ENCODE peak calls at places on chromosomes 5 and 9, in four cellular contexts. Z is cardiac fibroblast, L is GM20000, N is omental fat pad. J is an unnamed sample.

GRCh38 chr9:126591083-126591482 is 22.6 kb upstream of the LMX1B start:
- DNase-seq in L (no peak), Z (no peak), N (no peak), J (no peak)

GRCh38 chr5:124754206-124754927 is 7.9 kb upstream of the ZNF608 start:
- DNase-seq in L (no peak), N (no peak), Z (no peak), J (no peak)

GRCh38 chr5:63931841-63932240 is 30.4 kb downstream of the HTR1A start:
- DNase-seq in L (no peak), Z (no peak), N (no peak), J (no peak)

GRCh38 chr5:89105836-89106235 is 222.9 kb upstream of the MEF2C start:
- DNase-seq in N (no peak), L (no peak), Z (no peak), J (no peak)

GRCh38 chr5:139658501-139658927 is 10.4 kb downstream of the CXXC5 start:
- DNase-seq in L (no peak), Z (peak), N (no peak), J (no peak)

GRCh38 chr9:108535526-108535925 is 320.3 kb downstream of the ACTL7B start:
- DNase-seq in Z (no peak), N (no peak), L (peak), J (no peak)

GRCh38 chr9:21848615-21849014 is 46.2 kb downstream of the MTAP start:
- DNase-seq in Z (no peak), N (no peak), L (no peak), J (no peak)

GRCh38 chr5:159240301-159240870 is 22.7 kb upstream of the UBLCP1 start:
- DNase-seq in N (no peak), L (no peak), Z (no peak), J (no peak)

GRCh38 chr9:128785427-128785826 is 1.6 kb upstream of the TBC1D13 start:
- DNase-seq in Z (no peak), L (no peak), N (no peak), J (no peak)

GRCh38 chr9:113808391-113809191 is 67.5 kb upstream of the ZNF618 start:
- DNase-seq in L (no peak), Z (peak), N (no peak), J (peak)

GRCh38 chr5:97854871-97855762 is 672.1 kb upstream of the RIOK2 start:
- DNase-seq in N (no peak), Z (peak), L (no peak), J (no peak)

GRCh38 chr9:109805054-109805453 is 25.1 kb downstream of the PALM2AKAP2 start:
- DNase-seq in N (no peak), L (no peak), Z (no peak), J (no peak)

GRCh38 chr5:66742083-66742895 is 146.1 kb downstream of the MAST4 start:
- DNase-seq in N (no peak), L (no peak), Z (peak), J (no peak)

GRCh38 chr5:95940758-95941682 is 20.6 kb downstream of the ELL2 start:
- DNase-seq in L (no peak), Z (peak), N (no peak), J (no peak)

GRCh38 chr5:92144824-92145223 is 761.7 kb upstream of the ARRDC3 start:
- DNase-seq in N (no peak), Z (no peak), L (no peak), J (no peak)

GRCh38 chr5:132372122-132372521 is 2.6 kb downstream of the SLC22A5 start:
- DNase-seq in Z (no peak), N (no peak), L (no peak), J (no peak)

GRCh38 chr5:106584268-106584667 is 1086.5 kb downstream of the EFNA5 start:
- DNase-seq in Z (peak), L (no peak), N (no peak), J (no peak)

GRCh38 chr9:116151966-116152381 is 1.6 kb upstream of the PAPPA start:
- DNase-seq in Z (peak), N (no peak), L (no peak), J (no peak)

GRCh38 chr5:20446121-20446520 is 458.1 kb upstream of the CDH18 start:
- DNase-seq in Z (no peak), L (no peak), N (no peak), J (no peak)

GRCh38 chr9:94920439-94920951 is 194.0 kb downstream of the AOPEP start:
- DNase-seq in Z (peak), N (no peak), L (no peak), J (peak)

DNA sequence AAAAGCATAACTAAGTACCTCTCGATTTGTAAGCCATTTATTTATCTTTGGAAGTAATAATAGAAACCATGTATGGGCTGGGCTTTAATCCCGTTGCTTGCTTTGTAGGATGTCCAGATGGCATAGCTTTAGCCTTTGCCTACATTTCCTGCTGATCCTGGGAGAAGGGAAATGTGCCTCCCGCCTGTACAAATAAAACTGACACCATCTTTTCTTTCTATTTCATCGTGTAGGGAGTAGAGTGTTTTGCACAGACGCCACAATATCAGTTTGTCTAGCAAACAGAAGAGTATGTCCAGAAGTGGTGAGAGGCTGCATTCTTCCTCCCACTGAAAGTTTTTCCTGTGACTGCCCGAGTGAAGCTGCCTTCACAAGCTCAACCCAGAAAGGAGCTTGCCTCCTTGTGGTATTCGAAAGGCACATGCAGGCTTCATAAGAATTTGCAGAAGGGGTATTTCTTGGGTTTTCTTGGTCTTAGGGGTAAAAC is 24.7 kb upstream of the TJP2 start:
- DNase-seq in Z (peak), L (no peak), N (no peak), J (peak)
- TF ChIP-seq CTCF in Z (peak), L (no peak), N (no peak), J (peak)

DNA sequence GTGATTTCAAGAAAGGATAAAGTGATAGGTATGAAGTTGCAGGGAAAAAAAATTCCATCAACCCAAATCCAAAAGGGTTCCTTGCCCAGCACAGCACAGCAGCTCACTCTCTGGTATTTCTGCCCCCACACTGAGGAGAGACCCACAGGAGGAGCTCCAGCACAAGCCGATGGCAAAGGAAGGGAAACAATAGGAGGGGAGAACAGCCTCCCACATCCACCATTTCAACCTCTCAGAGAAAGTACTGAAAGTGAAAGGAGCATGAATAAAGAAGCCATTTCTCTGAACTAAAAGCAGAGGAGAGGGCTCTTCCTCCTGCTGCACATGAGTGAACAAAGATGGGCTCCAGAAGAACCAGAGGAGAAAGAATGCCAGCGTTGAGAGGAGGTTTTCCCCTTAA is 54.9 kb upstream of the ZSWIM6 start:
- DNase-seq in Z (peak), L (peak), N (no peak), J (peak)
- TF ChIP-seq CTCF in Z (peak), L (no peak), N (no peak), J (peak)

DNA sequence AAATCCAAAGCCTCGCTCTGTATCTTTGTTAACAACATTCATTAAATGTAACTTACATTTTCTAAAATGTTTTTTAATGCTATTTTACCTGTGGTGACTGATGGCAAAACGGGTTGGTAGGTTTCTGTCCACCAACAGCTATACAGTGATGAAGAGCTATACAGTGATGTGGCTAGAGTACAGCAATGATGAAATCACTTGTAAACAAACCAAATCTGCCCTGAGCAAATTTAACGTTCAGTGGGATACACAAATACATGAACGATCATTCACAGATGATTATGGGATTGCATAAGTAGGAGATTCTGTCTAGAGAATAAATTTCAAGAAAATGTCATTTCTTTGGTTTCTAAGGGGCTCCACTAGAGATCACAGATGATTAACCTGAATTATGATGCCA is 132.7 kb downstream of the MPDZ start:
- DNase-seq in Z (no peak), N (no peak), L (no peak), J (no peak)
- TF ChIP-seq CTCF in Z (no peak), N (no peak), L (no peak), J (no peak)

GRCh38 chr9:84667571-84668203 is 1.8 kb upstream of the NTRK2 start:
- DNase-seq in L (peak), N (no peak), Z (peak), J (no peak)
- TF ChIP-seq CTCF in L (peak), N (no peak), Z (peak), J (peak)

GRCh38 chr5:73215525-73215890 is 42.5 kb downstream of the TMEM174 start:
- DNase-seq in N (no peak), L (no peak), Z (no peak), J (no peak)

GRCh38 chr5:73214921-73215490 is 42.0 kb downstream of the TMEM174 start:
- DNase-seq in L (no peak), Z (no peak), N (no peak), J (no peak)

GRCh38 chr5:73215891-73216610 is 43.1 kb downstream of the TMEM174 start:
- DNase-seq in N (no peak), Z (peak), L (peak), J (peak)

GRCh38 chr5:73222173-73222572 is 49.2 kb downstream of the TMEM174 start:
- DNase-seq in L (no peak), Z (no peak), N (no peak), J (no peak)

DNA sequence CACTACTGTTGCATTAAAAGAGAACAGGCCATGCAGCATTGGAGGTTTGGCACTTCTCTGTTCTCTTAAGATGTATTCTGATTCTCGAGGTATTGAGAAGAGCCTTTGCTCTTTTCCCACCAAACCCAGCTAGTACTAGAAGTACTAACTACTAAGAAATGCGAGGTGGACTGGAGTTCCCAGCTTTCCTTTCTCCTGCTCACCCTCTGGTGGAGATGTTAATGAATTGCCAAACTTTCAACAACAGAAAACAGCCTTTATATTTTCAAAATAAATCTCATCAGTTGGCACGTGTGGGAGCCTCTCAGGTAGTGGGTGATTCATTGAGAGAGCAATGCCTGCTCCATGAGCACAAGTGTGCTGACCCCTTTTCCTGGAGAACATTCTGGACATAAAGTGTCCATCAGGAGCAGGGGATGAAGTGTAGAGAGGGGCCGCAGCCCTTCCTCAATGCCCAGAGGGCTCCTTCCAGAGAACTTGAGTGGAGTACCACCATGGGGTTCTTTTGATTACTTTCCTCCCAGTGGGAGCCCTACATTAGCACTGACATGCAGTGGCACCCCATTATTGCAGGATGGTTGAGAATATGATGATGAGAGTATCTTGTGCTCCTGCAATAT is 45.7 kb downstream of the TMEM174 start:
- DNase-seq in Z (peak), L (no peak), N (no peak), J (no peak)
- TF ChIP-seq CTCF in Z (peak), L (no peak), N (no peak), J (peak)

DNA sequence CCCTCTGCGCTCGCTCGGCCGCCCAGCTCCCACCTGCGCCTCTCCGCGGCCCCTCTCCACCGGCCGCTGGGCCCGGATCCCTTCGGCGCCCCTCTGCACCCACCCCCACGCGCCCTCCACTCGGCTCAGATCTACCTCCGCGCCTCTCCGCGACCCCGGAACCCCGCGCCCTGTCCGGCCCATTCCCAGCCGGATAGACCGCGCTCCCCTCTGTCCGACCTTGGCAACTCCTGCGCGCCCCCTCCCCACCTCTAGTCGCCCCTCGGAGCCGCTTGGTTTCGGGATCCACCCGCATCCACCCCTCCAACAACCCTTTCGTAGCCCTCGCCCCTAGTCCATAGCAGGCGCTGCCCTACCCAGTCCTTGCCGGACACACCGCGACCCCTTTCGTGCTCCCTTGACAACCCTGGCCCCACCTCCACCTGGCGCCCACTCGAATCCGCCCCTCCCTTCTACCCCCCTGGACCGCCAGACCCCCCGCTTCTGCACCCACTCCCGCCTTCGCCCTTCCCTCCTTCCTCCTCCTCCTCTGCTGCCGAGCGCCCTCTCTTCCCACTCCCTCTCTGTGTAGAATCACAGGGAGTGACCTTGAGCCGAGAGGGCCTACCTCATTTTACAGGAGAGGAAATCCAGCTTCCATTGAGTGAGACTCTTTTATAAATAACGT is 496 bp upstream of the AK3 start:
- DNase-seq in N (no peak), Z (peak), L (peak), J (no peak)
- TF ChIP-seq CTCF in N (no peak), Z (no peak), L (no peak), J (no peak)

DNA sequence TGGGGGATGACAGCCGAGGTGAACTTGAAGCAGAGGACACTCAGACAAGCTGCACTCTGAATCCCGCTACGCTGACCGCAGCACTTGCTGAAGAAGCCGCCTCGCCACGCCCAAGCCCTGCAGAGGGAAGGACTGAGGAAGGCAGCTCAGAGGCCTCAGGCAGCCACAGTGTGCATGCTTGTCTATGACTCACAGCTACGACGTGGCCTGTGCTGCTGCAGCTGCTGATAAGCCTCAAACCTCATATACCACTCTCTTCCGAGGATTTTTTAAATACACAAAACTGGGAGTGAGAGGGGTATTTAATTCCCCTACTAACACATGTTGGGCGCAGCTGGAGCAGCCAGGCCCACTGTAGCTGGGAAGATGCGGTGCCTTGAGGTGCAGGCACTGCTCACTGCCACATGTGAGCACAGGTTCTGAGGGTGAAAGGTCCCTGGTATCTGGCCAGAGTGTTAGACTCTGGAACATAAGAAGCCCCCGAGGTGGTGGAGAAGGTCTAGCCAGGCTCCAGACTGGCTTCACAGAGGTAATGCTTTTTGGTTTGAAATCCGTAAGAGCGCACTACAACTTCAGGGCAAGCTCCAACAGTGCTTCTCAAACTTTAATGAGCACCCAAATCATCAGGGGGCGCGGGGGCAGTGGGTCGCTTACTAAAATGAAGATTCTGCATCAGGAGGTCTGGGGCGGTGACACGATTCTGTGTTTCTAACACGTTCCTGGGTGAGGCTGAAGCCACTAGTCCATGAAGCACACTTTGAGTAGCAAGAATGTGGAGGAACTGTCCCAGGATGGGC is 196.8 kb downstream of the AUH start:
- DNase-seq in N (no peak), L (peak), Z (peak), J (peak)
- TF ChIP-seq CTCF in N (no peak), L (no peak), Z (no peak), J (no peak)

GRCh38 chr9:78115073-78115472 is 83.5 kb upstream of the GNAQ start:
- DNase-seq in Z (no peak), L (peak), N (no peak), J (no peak)
- TF ChIP-seq CTCF in Z (peak), L (peak), N (no peak), J (peak)